ENCODE peak calls at places on chromosomes 13 and 19, in eight cellular contexts. V is GM10248; E is activated CD8-positive, alpha-beta memory T cell treated with anti-CD3 and anti-CD28 coated beads for 48 hours; D is stimulated activated CD8-positive, alpha-beta memory T cell treated with anti-CD3 and anti-CD28 coated beads, Interleukin-12 subunit alpha, Interleukin-12 subunit beta, amount 100 ng/mL, for 4 hours; T is EL; M is tibial nerve; Q is GF-D8; F is progenitor cell of endocrine pancreas. C is an unnamed sample.

GRCh38 chr13:100098445-100099116 is 9.7 kb downstream of the PCCA start:
- DNase-seq in V (no peak), E (no peak), D (no peak), T (no peak), M (no peak), Q (no peak), F (no peak), C (no peak)

GRCh38 chr19:28511655-28512054 is 701.3 kb downstream of the UQCRFS1 start:
- DNase-seq in V (no peak), E (no peak), D (no peak), T (no peak), M (no peak), Q (no peak), F (no peak), C (no peak)

GRCh38 chr13:98446234-98446621 is 130.7 kb downstream of the STK24 start:
- DNase-seq in V (no peak), E (no peak), D (no peak), T (no peak), M (no peak), Q (no peak), F (no peak), C (no peak)

GRCh38 chr19:18490719-18491118 is 31.2 kb downstream of the ELL start:
- DNase-seq in V (no peak), E (no peak), D (no peak), T (no peak), M (no peak), Q (no peak), F (no peak), C (no peak)

GRCh38 chr19:43362745-43363144 is 9.3 kb downstream of the CD177 start:
- DNase-seq in V (no peak), E (no peak), D (no peak), T (no peak), M (no peak), Q (no peak), F (no peak), C (no peak)

GRCh38 chr13:32530841-32531253 is 7.7 kb downstream of the N4BP2L2 start:
- DNase-seq in V (peak), E (no peak), D (no peak), T (peak), M (peak), Q (no peak), F (no peak), C (no peak)

GRCh38 chr19:14167013-14167593 is 30.7 kb upstream of the ASF1B start:
- DNase-seq in V (no peak), E (no peak), D (no peak), T (no peak), M (no peak), Q (no peak), F (no peak), C (no peak)

GRCh38 chr19:36547001-36547732 is 19.1 kb upstream of the ZNF260 start:
- DNase-seq in V (no peak), E (no peak), D (no peak), T (peak), M (no peak), Q (no peak), F (no peak), C (no peak)

GRCh38 chr19:3725640-3726310 is 17.6 kb downstream of the TJP3 start:
- DNase-seq in V (no peak), E (no peak), D (no peak), T (peak), M (no peak), Q (no peak), F (no peak), C (no peak)

GRCh38 chr13:33286143-33286542 is 588 bp upstream of the STARD13 start:
- DNase-seq in V (no peak), E (no peak), D (no peak), T (no peak), M (peak), Q (no peak), F (no peak), C (no peak)

GRCh38 chr19:8396563-8397203 is 6.5 kb downstream of the RAB11B start:
- DNase-seq in V (peak), E (peak), D (peak), T (peak), M (peak), Q (no peak), F (no peak), C (peak)

GRCh38 chr19:19653597-19654147 is 9.8 kb downstream of the ATP13A1 start:
- DNase-seq in V (no peak), E (no peak), D (no peak), T (no peak), M (no peak), Q (no peak), F (no peak), C (no peak)

GRCh38 chr19:56678205-56678604 is 6.6 kb upstream of the ZNF835 start:
- DNase-seq in V (no peak), E (no peak), D (no peak), T (no peak), M (no peak), Q (no peak), F (no peak), C (no peak)

GRCh38 chr19:34269968-34270621 is 15.7 kb downstream of the GARRE1 start:
- DNase-seq in V (peak), E (peak), D (peak), T (peak), M (peak), Q (peak), F (no peak), C (peak)

GRCh38 chr19:15404097-15404779 is 14.6 kb downstream of the AKAP8L start:
- DNase-seq in V (no peak), E (no peak), D (no peak), T (no peak), M (no peak), Q (no peak), F (no peak), C (no peak)

GRCh38 chr13:27147530-27148170 is 24.0 kb downstream of the USP12 start:
- DNase-seq in V (peak), E (no peak), D (no peak), T (no peak), M (no peak), Q (no peak), F (no peak), C (no peak)

GRCh38 chr19:39407644-39408391 is 1.2 kb downstream of the ZFP36 start:
- DNase-seq in V (no peak), E (no peak), D (peak), T (no peak), M (no peak), Q (peak), F (no peak), C (no peak)

GRCh38 chr13:48851707-48852106 is 124.0 kb upstream of the FNDC3A start:
- DNase-seq in V (no peak), E (no peak), D (no peak), T (no peak), M (no peak), Q (no peak), F (no peak), C (no peak)

GRCh38 chr19:1672038-1672768 is 19.8 kb upstream of the TCF3 start:
- DNase-seq in V (peak), E (peak), D (peak), T (peak), M (no peak), Q (no peak), F (no peak), C (peak)

GRCh38 chr19:5837768-5838364 is 1.6 kb downstream of the FUT6 start:
- DNase-seq in V (no peak), E (no peak), D (no peak), T (no peak), M (no peak), Q (no peak), F (no peak), C (no peak)

GRCh38 chr19:16378291-16378889 is 53.8 kb downstream of the KLF2 start:
- DNase-seq in V (no peak), E (no peak), D (no peak), T (no peak), M (no peak), Q (no peak), F (no peak), C (no peak)

GRCh38 chr19:7731615-7732014 is 295 bp downstream of the CLEC4G start:
- DNase-seq in V (no peak), E (no peak), D (no peak), T (no peak), M (no peak), Q (no peak), F (no peak), C (no peak)

GRCh38 chr19:14719162-14719561 is 29.3 kb downstream of the ZNF333 start:
- DNase-seq in V (no peak), E (no peak), D (no peak), T (no peak), M (no peak), Q (no peak), F (no peak), C (no peak)

GRCh38 chr19:39737351-39737750 is 478 bp downstream of the CLC start:
- DNase-seq in V (no peak), E (no peak), D (no peak), T (no peak), M (no peak), Q (no peak), F (no peak), C (no peak)

GRCh38 chr19:1746401-1747284 is 6.7 kb upstream of the ONECUT3 start:
- DNase-seq in V (no peak), E (no peak), D (no peak), T (peak), M (no peak), Q (no peak), F (no peak), C (no peak)

GRCh38 chr13:35836476-35836875 is 294.7 kb downstream of the DCLK1 start:
- DNase-seq in V (no peak), E (no peak), D (no peak), T (no peak), M (no peak), Q (no peak), F (no peak), C (no peak)

GRCh38 chr19:2253106-2254051 is 2.8 kb downstream of the JSRP1 start:
- DNase-seq in V (no peak), E (no peak), D (no peak), T (no peak), M (no peak), Q (peak), F (no peak), C (no peak)

GRCh38 chr19:3374369-3375112 is 8.2 kb downstream of the NFIC start:
- DNase-seq in V (no peak), E (no peak), D (no peak), T (no peak), M (peak), Q (peak), F (no peak), C (no peak)

GRCh38 chr13:47933688-47934011 is 67.4 kb downstream of the SUCLA2 start:
- DNase-seq in V (no peak), E (no peak), D (no peak), T (no peak), M (no peak), Q (no peak), F (no peak), C (no peak)

GRCh38 chr19:55479451-55480230 is 3.2 kb downstream of the ZNF628 start:
- DNase-seq in V (no peak), E (no peak), D (no peak), T (no peak), M (no peak), Q (no peak), F (no peak), C (no peak)

GRCh38 chr13:50358221-50358620 is 343.0 kb downstream of the KCNRG start:
- DNase-seq in V (no peak), E (no peak), D (no peak), T (no peak), M (no peak), Q (no peak), F (no peak), C (no peak)

GRCh38 chr13:61148691-61149332 is 266.8 kb downstream of the PCDH20 start:
- DNase-seq in V (no peak), E (no peak), D (no peak), T (no peak), M (no peak), Q (no peak), F (no peak), C (no peak)

GRCh38 chr13:105442941-105443340 is 1092.5 kb downstream of the EFNB2 start:
- DNase-seq in V (no peak), E (no peak), D (no peak), T (peak), M (peak), Q (no peak), F (no peak), C (peak)

GRCh38 chr13:40786568-40786996 is 2.8 kb upstream of the SLC25A15 start:
- DNase-seq in V (no peak), E (no peak), D (no peak), T (peak), M (no peak), Q (no peak), F (no peak), C (no peak)

GRCh38 chr19:13764101-13764807 is at the start of gene MRI1:
- DNase-seq in V (peak), E (no peak), D (peak), T (peak), M (peak), Q (no peak), F (peak), C (peak)

GRCh38 chr13:23934481-23934880 is 37.2 kb upstream of the C1QTNF9B start:
- DNase-seq in V (no peak), E (no peak), D (no peak), T (no peak), M (no peak), Q (no peak), F (no peak), C (no peak)

GRCh38 chr19:3057275-3057714 is 5.0 kb downstream of the TLE5 start:
- DNase-seq in V (no peak), E (no peak), D (no peak), T (no peak), M (peak), Q (no peak), F (no peak), C (peak)

GRCh38 chr13:23350009-23350408 is 83.5 kb downstream of the SACS start:
- DNase-seq in V (no peak), E (no peak), D (no peak), T (no peak), M (no peak), Q (no peak), F (no peak), C (no peak)

C was measured in SJSA1.